ENCODE peak calls at places on chromosomes 12 and 14, in six cellular contexts. O is endodermal cell, G is AG09319, L is lower leg skin, Q is brain microvascular endothelial cell, T is spleen. Z is an unnamed sample.

GRCh38 chr14:94805726-94806288 is 35.9 kb upstream of the GSC start:
- DNase-seq in O (no peak), L (no peak), G (peak), T (no peak), Q (no peak), Z (peak)

GRCh38 chr14:96479435-96480146 is 22.6 kb upstream of the PAPOLA start:
- DNase-seq in G (no peak), T (no peak), Q (no peak), L (no peak), O (no peak), Z (no peak)

GRCh38 chr14:40574780-40575179 is 1031.9 kb upstream of the LRFN5 start:
- DNase-seq in L (no peak), Q (no peak), G (no peak), O (no peak), T (no peak), Z (no peak)

GRCh38 chr12:15276088-15276698 is 46.1 kb upstream of the PTPRO start:
- DNase-seq in G (no peak), O (peak), T (no peak), Q (peak), L (peak), Z (peak)

GRCh38 chr12:122096591-122097149 is 18.1 kb downstream of the MLXIP start:
- DNase-seq in G (no peak), O (no peak), L (no peak), Q (no peak), T (no peak), Z (no peak)

GRCh38 chr14:25846232-25846631 is 751.6 kb downstream of the NOVA1 start:
- DNase-seq in T (no peak), O (no peak), Q (no peak), G (no peak), L (no peak), Z (no peak)

GRCh38 chr14:72902802-72903530 is 9.1 kb upstream of the DPF3 start:
- DNase-seq in T (no peak), L (no peak), O (no peak), Q (no peak), G (no peak), Z (no peak)

GRCh38 chr12:109385339-109386078 is 37.8 kb downstream of the MYO1H start:
- DNase-seq in Q (peak), T (no peak), O (peak), L (peak), G (peak), Z (peak)

GRCh38 chr12:12265571-12266388 is 1.1 kb downstream of the LRP6 start:
- DNase-seq in G (no peak), T (no peak), L (no peak), O (peak), Q (peak), Z (no peak)

GRCh38 chr12:15984097-15984800 is 73.1 kb downstream of the DERA start:
- DNase-seq in L (no peak), Q (no peak), T (no peak), G (no peak), O (no peak), Z (no peak)

GRCh38 chr12:110813298-110813697 is 33.5 kb upstream of the CCDC63 start:
- DNase-seq in Q (no peak), O (peak), G (no peak), T (no peak), L (no peak), Z (peak)

GRCh38 chr14:105700622-105701288 is 174.4 kb downstream of the TMEM121 start:
- DNase-seq in O (no peak), Q (no peak), G (no peak), L (no peak), T (peak), Z (no peak)

GRCh38 chr12:17020765-17021164 is 414.8 kb upstream of the LMO3 start:
- DNase-seq in L (no peak), O (no peak), T (no peak), Q (no peak), G (no peak), Z (peak)

GRCh38 chr12:51263341-51263740 is 6.9 kb downstream of the SMAGP start:
- DNase-seq in T (no peak), Q (no peak), L (no peak), G (no peak), O (no peak), Z (no peak)

GRCh38 chr12:51265024-51265423 is 5.2 kb downstream of the SMAGP start:
- DNase-seq in T (no peak), O (no peak), Q (no peak), G (no peak), L (no peak), Z (no peak)

GRCh38 chr12:51264297-51264696 is 5.9 kb downstream of the SMAGP start:
- DNase-seq in T (no peak), G (no peak), L (no peak), O (no peak), Q (no peak), Z (no peak)

DNA sequence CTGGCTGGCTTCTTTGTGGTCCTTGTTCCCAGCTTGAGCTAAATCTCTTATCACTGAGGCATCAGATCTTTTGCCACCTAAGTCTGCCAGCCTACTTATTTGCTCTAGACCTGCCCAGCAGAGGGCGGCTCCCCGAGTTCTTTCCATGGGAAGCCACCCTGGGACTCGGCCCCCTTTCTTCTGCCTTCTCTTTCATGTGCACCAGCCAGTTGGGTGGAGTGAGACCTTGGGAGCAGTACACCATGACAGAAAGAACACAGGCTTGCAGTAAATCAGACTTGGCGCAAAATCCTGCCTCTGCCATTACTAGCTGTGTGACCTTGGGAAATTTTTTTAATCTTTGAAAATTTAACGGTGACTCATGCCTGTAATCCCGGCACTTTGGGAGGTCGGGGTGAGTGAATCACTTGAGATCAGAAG is 7.4 kb downstream of the SMAGP start:
- DNase-seq in T (peak), G (peak), O (peak), L (no peak), Q (peak), Z (peak)
- TF ChIP-seq CTCF in T (peak), G (peak), O (peak), L (no peak), Q (peak), Z (peak)

GRCh38 chr12:125201940-125202339 is 136.7 kb downstream of the AACS start:
- DNase-seq in Q (no peak), L (no peak), O (no peak), T (no peak), G (no peak), Z (no peak)

GRCh38 chr12:125202421-125202820 is 137.2 kb downstream of the AACS start:
- DNase-seq in L (no peak), G (no peak), Q (no peak), T (no peak), O (no peak), Z (no peak)

GRCh38 chr12:125198647-125199046 is 133.4 kb downstream of the AACS start:
- DNase-seq in Q (no peak), G (no peak), O (no peak), L (no peak), T (no peak), Z (peak)

GRCh38 chr12:125206757-125207156 is 141.5 kb downstream of the AACS start:
- DNase-seq in L (no peak), T (no peak), O (no peak), G (no peak), Q (no peak), Z (no peak)

GRCh38 chr12:125203145-125203765 is 138.0 kb downstream of the AACS start:
- DNase-seq in O (no peak), Q (no peak), T (no peak), G (no peak), L (no peak), Z (no peak)
- TF ChIP-seq CTCF in O (peak), Q (peak), T (peak), G (peak), L (no peak), Z (peak)

GRCh38 chr12:63151898-63152700 is 1.1 kb upstream of the AVPR1A start:
- DNase-seq in Q (peak), O (peak), L (peak), G (peak), T (no peak), Z (peak)
- TF ChIP-seq CTCF in Q (peak), O (peak), L (no peak), G (peak), T (peak), Z (peak)

GRCh38 chr12:53221203-53222076 is 10.6 kb downstream of the RARG start:
- DNase-seq in O (peak), Q (peak), G (no peak), T (peak), L (no peak), Z (peak)
- TF ChIP-seq CTCF in O (peak), Q (no peak), G (peak), T (no peak), L (no peak), Z (peak)

DNA sequence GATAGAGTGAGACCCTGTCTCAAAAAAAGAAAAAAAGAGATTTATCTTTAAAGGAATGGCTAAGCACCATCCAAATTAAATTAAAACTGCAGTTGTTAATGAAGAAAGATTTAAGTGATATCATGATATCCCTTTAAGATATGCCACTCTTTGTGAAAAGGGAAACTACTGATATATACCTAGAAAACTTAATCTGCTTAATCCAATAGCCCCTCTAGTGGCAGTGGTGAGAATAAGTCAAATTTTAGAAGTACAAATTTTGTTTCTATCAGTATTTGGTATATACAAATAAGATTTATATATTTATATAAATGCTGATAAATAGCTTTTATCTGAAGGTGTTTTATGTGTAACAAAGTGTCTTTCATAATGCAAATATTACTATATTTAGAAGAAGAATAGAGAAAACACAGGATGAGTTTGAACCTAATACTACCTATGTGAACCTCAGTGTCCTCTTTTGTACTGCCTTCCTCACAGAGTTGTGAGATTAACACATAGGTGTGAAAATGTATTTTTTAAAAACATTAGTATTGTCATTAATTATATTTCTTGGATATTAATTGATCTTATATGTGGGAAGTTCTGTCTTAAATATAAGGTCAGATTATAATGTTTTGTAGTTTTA is 51.4 kb upstream of the GARIN2 start:
- DNase-seq in Q (no peak), L (no peak), O (no peak), G (no peak), T (no peak), Z (no peak)
- TF ChIP-seq CTCF in Q (peak), L (no peak), O (peak), G (peak), T (peak), Z (peak)

GRCh38 chr14:47211263-47211662 is 464.1 kb downstream of the MDGA2 start:
- DNase-seq in Q (no peak), T (no peak), L (no peak), O (no peak), G (no peak), Z (no peak)

GRCh38 chr14:47208434-47208833 is 467.0 kb downstream of the MDGA2 start:
- DNase-seq in Q (no peak), O (no peak), L (no peak), T (no peak), G (no peak), Z (peak)

GRCh38 chr14:47207636-47208035 is 467.8 kb downstream of the MDGA2 start:
- DNase-seq in O (no peak), L (no peak), G (no peak), Q (peak), T (no peak), Z (no peak)
- TF ChIP-seq CTCF in O (peak), L (no peak), G (no peak), Q (peak), T (no peak), Z (no peak)

GRCh38 chr12:49557917-49558215 is 10.1 kb downstream of the MCRS1 start:
- DNase-seq in L (no peak), Q (no peak), T (peak), O (peak), G (no peak), Z (no peak)
- TF ChIP-seq CTCF in L (no peak), Q (peak), T (no peak), O (peak), G (no peak), Z (no peak)

GRCh38 chr12:79168687-79169086 is 304.1 kb downstream of the SYT1 start:
- DNase-seq in Q (no peak), O (no peak), L (no peak), T (no peak), G (no peak), Z (no peak)

GRCh38 chr12:79161249-79161934 is 296.8 kb downstream of the SYT1 start:
- DNase-seq in G (no peak), O (no peak), T (no peak), Q (no peak), L (no peak), Z (no peak)

GRCh38 chr12:79164890-79165289 is 300.3 kb downstream of the SYT1 start:
- DNase-seq in T (no peak), O (no peak), L (no peak), Q (no peak), G (no peak), Z (no peak)

GRCh38 chr12:79156846-79157463 is 292.4 kb downstream of the SYT1 start:
- DNase-seq in G (no peak), Q (no peak), L (no peak), T (no peak), O (no peak), Z (no peak)

GRCh38 chr12:79162948-79163347 is 298.4 kb downstream of the SYT1 start:
- DNase-seq in O (no peak), L (no peak), G (no peak), T (no peak), Q (no peak), Z (no peak)
- TF ChIP-seq CTCF in O (no peak), L (no peak), G (no peak), T (no peak), Q (no peak), Z (no peak)

DNA sequence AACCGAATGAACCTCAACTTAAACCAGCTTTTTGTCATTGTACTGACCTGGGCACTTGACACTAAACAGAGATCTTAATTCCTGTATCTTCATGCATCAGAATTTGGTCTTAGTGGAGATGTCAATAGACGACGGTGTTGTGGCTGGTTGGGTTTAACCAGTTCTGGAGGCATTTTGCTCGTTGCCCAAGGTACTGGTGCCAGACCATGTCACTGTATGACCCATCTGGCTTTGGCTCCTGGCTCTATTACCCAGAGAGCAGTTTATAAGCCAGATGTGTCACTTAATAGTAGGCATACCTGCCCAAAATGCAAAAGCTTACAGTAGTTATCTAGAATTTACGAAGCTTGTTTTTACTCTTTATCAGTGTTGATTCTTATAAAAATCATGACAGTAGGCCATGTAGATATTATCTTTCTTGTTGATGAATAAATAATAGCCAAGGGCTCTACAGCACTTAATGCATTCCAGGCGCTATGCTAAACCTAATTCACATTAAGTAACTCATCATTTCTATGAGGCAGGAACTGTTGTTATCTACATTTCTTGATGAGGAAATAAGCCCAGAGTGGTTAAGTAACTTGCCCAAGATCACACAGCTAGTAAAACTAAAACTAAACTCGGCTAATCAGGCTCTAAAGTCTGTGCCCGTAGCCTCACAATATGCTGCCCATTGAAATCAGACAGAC is 179.7 kb upstream of the HIF1A start:
- DNase-seq in G (no peak), Q (no peak), O (peak), L (no peak), T (no peak), Z (no peak)
- TF ChIP-seq CTCF in G (no peak), Q (no peak), O (no peak), L (no peak), T (no peak), Z (no peak)